ENCODE peak calls at places on chromosomes 1 and 21, in five cellular contexts. Y, O, P, J and G are unnamed samples.

GRCh38 chr21:28299946-28300345 is 692.7 kb downstream of the LTN1 start:
- DNase-seq in Y (no peak), O (no peak), J (no peak), P (no peak), G (no peak)

GRCh38 chr1:214261206-214262123 is 19.5 kb upstream of the SMYD2 start:
- DNase-seq in J (peak), Y (peak), P (peak), O (peak), G (peak)

GRCh38 chr1:173150795-173151194 is 56.3 kb downstream of the TNFSF4 start:
- DNase-seq in Y (no peak), J (no peak), P (no peak), O (no peak), G (no peak)

GRCh38 chr1:248740876-248741275 is 14.7 kb downstream of the LYPD8 start:
- DNase-seq in P (no peak), O (no peak), J (no peak), Y (no peak), G (no peak)

GRCh38 chr1:48246727-48247126 is 24.2 kb downstream of the SLC5A9 start:
- DNase-seq in Y (no peak), P (no peak), J (no peak), O (peak), G (no peak)

GRCh38 chr1:87786861-87787548 is 458.3 kb downstream of the LMO4 start:
- DNase-seq in Y (no peak), J (no peak), O (no peak), P (no peak), G (no peak)

GRCh38 chr1:170685166-170685565 is 21.2 kb downstream of the PRRX1 start:
- DNase-seq in Y (no peak), P (no peak), J (no peak), O (no peak), G (no peak)

GRCh38 chr1:110508038-110508437 is 10.9 kb downstream of the KCNA10 start:
- DNase-seq in Y (no peak), O (peak), J (no peak), P (no peak), G (peak)

GRCh38 chr1:167305705-167306277 is 85.1 kb downstream of the POU2F1 start:
- DNase-seq in Y (no peak), O (no peak), P (no peak), J (no peak), G (no peak)

GRCh38 chr1:36279789-36280296 is 26.3 kb upstream of the SH3D21 start:
- DNase-seq in P (no peak), O (no peak), J (no peak), Y (no peak), G (no peak)

GRCh38 chr21:31781737-31782136 is 49.8 kb upstream of the SCAF4 start:
- DNase-seq in O (peak), Y (no peak), J (no peak), P (no peak), G (no peak)

GRCh38 chr1:178485467-178486098 is 11.2 kb downstream of the CLEC20A start:
- DNase-seq in O (no peak), Y (no peak), P (no peak), J (no peak), G (no peak)

GRCh38 chr1:78275456-78275855 is 215.3 kb upstream of the PTGFR start:
- DNase-seq in P (no peak), Y (no peak), J (no peak), O (no peak), G (no peak)

GRCh38 chr1:229371624-229372023 is 28.8 kb upstream of the CCSAP start:
- DNase-seq in J (no peak), Y (no peak), P (no peak), O (no peak), G (no peak)

GRCh38 chr1:201964266-201964665 is 9.0 kb downstream of the TIMM17A start:
- DNase-seq in J (no peak), P (no peak), Y (no peak), O (no peak), G (no peak)

GRCh38 chr1:166811691-166812090 is 27.6 kb upstream of the POGK start:
- DNase-seq in J (no peak), O (no peak), Y (no peak), P (no peak), G (no peak)

GRCh38 chr1:54698346-54698745 is 17.3 kb upstream of the TTC4 start:
- DNase-seq in J (no peak), P (no peak), Y (no peak), O (no peak), G (no peak)

GRCh38 chr1:233359431-233359830 is 31.9 kb downstream of the MAP3K21 start:
- DNase-seq in J (no peak), P (no peak), O (no peak), Y (no peak), G (no peak)

GRCh38 chr1:60255565-60255964 is 182.0 kb upstream of the C1orf87 start:
- DNase-seq in Y (no peak), O (no peak), J (no peak), P (no peak), G (no peak)

GRCh38 chr1:43541141-43541540 is 10.5 kb downstream of the PTPRF start:
- DNase-seq in J (no peak), P (no peak), O (no peak), Y (no peak), G (no peak)

GRCh38 chr1:62870148-62870547 is 86.2 kb downstream of the ATG4C start:
- DNase-seq in O (no peak), J (no peak), P (no peak), Y (no peak), G (no peak)

GRCh38 chr1:33719771-33720670 is 143.9 kb upstream of the HMGB4 start:
- DNase-seq in Y (no peak), J (no peak), O (no peak), P (no peak), G (no peak)

GRCh38 chr21:43861716-43862115 is 3.3 kb upstream of the AGPAT3 start:
- DNase-seq in P (no peak), O (no peak), J (no peak), Y (no peak), G (no peak)

GRCh38 chr1:29985376-29985945 is 737.9 kb downstream of the MATN1 start:
- DNase-seq in O (no peak), Y (no peak), P (no peak), J (no peak), G (no peak)

GRCh38 chr1:208652300-208653160 is 408.3 kb upstream of the PLXNA2 start:
- DNase-seq in O (peak), Y (no peak), P (peak), J (no peak), G (no peak)

GRCh38 chr1:69244211-69244610 is 323.5 kb upstream of the LRRC7 start:
- DNase-seq in O (no peak), Y (no peak), P (no peak), J (no peak), G (no peak)

GRCh38 chr1:101122452-101123166 is 97.0 kb upstream of the DPH5 start:
- DNase-seq in Y (no peak), P (no peak), O (no peak), J (peak), G (no peak)

GRCh38 chr1:16498573-16499359 is 15.3 kb downstream of the RNU1-1 start:
- DNase-seq in P (peak), O (peak), J (peak), Y (peak), G (peak)

GRCh38 chr21:45078371-45078770 is 4.0 kb downstream of the ADARB1 start:
- DNase-seq in Y (no peak), P (no peak), O (no peak), J (no peak), G (no peak)

GRCh38 chr1:24317081-24317480 is 2.1 kb upstream of the GRHL3 start:
- DNase-seq in Y (no peak), O (no peak), P (no peak), J (no peak), G (no peak)

GRCh38 chr1:79044974-79045650 is 38.6 kb upstream of the ADGRL4 start:
- DNase-seq in P (no peak), O (no peak), Y (no peak), J (no peak), G (no peak)

GRCh38 chr1:64453695-64454094 is 16.2 kb upstream of the CACHD1 start:
- DNase-seq in P (no peak), O (no peak), Y (no peak), J (no peak), G (no peak)

GRCh38 chr1:38609166-38609880 is 250.2 kb downstream of the RRAGC start:
- DNase-seq in Y (no peak), O (no peak), P (no peak), J (no peak), G (no peak)

GRCh38 chr1:243550276-243550675 is 294.4 kb downstream of the SDCCAG8 start:
- DNase-seq in O (no peak), Y (no peak), P (no peak), J (no peak), G (no peak)

GRCh38 chr1:154436433-154436832 is 31.3 kb downstream of the IL6R start:
- DNase-seq in P (no peak), Y (no peak), O (no peak), J (no peak), G (no peak)

GRCh38 chr21:42406201-42406601 is 2.5 kb downstream of the UBASH3A start:
- DNase-seq in J (peak), Y (no peak), O (no peak), P (no peak), G (no peak)

GRCh38 chr1:59516881-59517280 is 220.0 kb downstream of the FGGY start:
- DNase-seq in O (no peak), J (no peak), P (peak), Y (no peak), G (no peak)

GRCh38 chr1:42211224-42211623 is 46.7 kb upstream of the GUCA2A start:
- DNase-seq in J (no peak), Y (no peak), P (no peak), O (no peak), G (no peak)

GRCh38 chr1:159781992-159782391 is 1.2 kb downstream of the DUSP23 start:
- DNase-seq in P (no peak), J (no peak), O (no peak), Y (no peak), G (peak)
- H3K4me3 ChIP-seq in P (no peak), J (no peak), O (peak), Y (no peak), G (peak)

GRCh38 chr1:150606743-150607142 is 22.7 kb downstream of the ENSA start:
- DNase-seq in O (no peak), P (no peak), Y (no peak), J (no peak), G (no peak)
- H3K27ac ChIP-seq in O (no peak), P (no peak), Y (no peak), J (no peak), G (no peak)

DNA sequence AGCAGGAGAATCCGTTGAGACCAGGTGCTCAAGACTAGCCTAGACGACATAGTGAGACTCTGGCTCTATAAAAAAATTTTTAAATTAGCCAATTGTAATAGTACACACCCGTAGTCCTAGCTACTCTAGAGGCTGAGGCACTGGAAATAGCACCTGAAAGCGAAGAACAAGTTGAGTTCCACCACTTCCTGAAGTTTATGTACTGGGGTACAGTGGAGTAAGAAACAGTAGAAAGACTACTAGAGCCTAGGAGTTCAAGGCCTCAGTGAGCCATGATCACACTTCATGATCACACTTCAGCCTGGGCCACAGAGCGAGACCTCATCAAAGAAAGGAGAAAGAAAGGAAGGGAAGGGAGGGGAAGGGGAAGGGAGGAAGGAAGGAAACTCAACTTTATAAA is 19.8 kb downstream of the RSBN1 start:
- DNase-seq in Y (no peak), P (no peak), O (no peak), J (no peak), G (no peak)
- H3K4me3 ChIP-seq in Y (no peak), P (no peak), O (no peak), J (no peak), G (no peak)

DNA sequence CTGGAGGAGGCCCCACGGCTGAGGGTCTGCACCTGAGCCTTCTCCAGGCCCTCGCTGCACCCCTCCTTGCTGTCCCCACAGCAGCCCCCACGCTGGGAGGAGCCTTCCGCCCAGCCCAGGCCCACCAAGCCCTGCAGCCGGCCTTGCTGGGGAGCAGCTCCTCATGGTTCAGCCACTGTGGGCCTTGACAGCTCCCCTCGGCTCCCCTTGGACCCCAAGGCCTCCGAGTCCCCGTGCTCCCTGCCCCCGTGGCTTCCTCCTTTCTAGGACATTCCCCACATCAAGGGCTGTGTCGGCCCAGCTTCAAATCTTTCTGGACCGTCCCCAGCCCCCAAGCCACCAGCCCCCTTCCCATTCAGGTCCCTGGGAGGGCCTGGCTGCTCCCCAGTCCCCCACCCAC is 67.8 kb downstream of the MORN1 start:
- DNase-seq in O (no peak), P (no peak), Y (no peak), J (no peak), G (no peak)
- H3K27ac ChIP-seq in O (no peak), P (peak), Y (no peak), J (no peak), G (no peak)

GRCh38 chr1:176555911-176556687 is 93.1 kb downstream of the PAPPA2 start:
- DNase-seq in J (no peak), Y (no peak), O (no peak), P (no peak), G (peak)

GRCh38 chr1:176557543-176558258 is 94.7 kb downstream of the PAPPA2 start:
- DNase-seq in Y (no peak), J (no peak), P (no peak), O (no peak), G (no peak)

GRCh38 chr1:176546825-176547224 is 83.8 kb downstream of the PAPPA2 start:
- DNase-seq in J (no peak), Y (no peak), O (no peak), P (no peak), G (no peak)

DNA sequence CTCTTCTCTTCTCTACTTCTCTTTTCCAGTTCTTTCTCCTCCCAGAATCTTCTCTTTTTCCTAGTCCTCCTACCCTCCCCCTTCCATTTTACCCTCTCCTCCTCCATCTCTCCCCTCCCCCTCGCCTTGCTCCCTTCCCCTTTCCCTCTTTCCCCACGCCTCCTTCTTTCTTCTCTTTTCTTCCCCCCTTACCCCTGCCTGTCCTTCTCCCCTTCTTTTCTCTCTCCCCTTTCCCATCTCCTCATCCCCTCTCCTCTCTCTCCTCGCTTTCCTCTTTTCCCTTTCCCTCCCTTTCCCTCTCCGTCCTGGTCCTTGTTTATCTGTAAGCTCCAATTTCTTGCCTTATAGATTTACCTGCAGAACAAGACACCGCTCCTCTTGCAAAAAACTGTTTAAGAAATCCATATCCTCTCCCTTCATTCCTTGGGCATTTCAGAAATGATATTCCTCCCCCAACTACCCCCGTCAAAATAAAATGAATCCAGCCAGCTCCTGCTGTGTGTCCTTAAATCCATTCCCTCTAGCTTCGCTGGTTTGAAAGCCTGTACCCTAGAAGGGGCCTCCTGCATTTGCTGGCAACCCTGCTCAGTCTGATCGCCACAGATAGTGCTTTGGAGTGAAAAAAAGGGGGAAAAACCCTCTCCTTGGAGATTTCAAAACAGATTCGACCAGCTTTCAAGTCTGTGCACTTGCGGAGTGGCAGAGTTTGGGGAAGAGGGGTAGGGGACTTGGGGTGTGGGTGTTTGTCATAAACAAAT is 89.4 kb downstream of the PAPPA2 start:
- DNase-seq in J (no peak), O (no peak), Y (no peak), P (no peak), G (no peak)
- H3K4me3 ChIP-seq in J (no peak), O (no peak), Y (no peak), P (no peak), G (no peak)

GRCh38 chr1:27755286-27755685 is 17.7 kb upstream of the STX12 start:
- DNase-seq in Y (no peak), O (no peak), P (no peak), J (no peak), G (no peak)
- H3K27ac ChIP-seq in Y (no peak), O (peak), P (no peak), J (no peak), G (no peak)

GRCh38 chr1:106134561-106134960 is 921.9 kb upstream of the PRMT6 start:
- DNase-seq in J (no peak), Y (no peak), O (no peak), P (no peak), G (no peak)
- H3K4me3 ChIP-seq in J (no peak), Y (no peak), O (no peak), P (no peak), G (no peak)

GRCh38 chr1:151831256-151831591 is 378 bp downstream of the RORC start:
- DNase-seq in J (no peak), P (no peak), O (no peak), Y (no peak), G (no peak)
- H3K27ac ChIP-seq in J (peak), P (no peak), O (peak), Y (no peak), G (peak)

DNA sequence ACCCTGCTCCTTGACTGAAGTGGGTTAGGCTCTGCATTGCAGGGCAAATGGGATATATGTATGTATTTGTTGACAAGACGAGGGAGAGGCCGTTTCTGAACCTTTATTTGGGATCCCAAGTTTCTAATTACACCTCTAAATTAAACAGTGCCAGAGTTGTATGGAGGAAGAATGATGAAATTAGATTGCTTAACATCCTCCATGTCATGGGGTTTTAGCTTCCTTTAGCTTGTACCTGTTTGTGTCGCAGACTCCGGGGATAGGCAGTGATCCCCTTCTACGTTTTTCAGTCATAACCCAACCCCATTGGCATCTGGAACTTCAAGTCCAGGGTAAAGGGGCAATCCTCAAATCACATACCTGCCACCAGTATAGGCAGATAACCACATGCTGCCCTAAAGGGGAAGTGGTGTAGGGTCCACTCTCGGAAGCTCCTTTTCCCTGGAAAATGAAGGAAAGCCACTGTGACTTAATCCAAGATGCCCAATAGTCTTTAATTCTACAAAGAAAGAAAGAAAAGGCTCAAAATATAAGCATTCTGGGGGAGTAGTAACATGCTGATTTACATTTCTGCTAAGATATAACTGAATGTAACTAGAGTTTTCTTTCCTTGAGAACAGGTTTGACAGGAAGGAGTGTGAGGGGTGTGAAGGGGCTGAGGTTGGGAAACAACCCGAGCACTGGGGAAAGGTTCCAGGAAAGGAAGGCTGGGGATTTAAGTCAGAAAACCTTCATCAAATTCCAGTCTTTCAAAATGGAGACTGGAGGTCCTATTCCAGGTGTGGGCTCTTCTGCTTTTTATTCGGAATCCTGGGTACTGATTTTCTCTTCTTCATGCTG is 77.6 kb downstream of the RGL1 start:
- DNase-seq in Y (no peak), J (no peak), O (no peak), P (no peak), G (no peak)
- H3K4me3 ChIP-seq in Y (no peak), J (no peak), O (no peak), P (no peak), G (no peak)